ENCODE peak calls at places on chromosomes 7 and 10, in five cellular contexts. One of them, this sample, is unnamed.

GRCh38 chr10:63586048-63586447 is 64.8 kb downstream of the REEP3 start:
- DNase-seq in germinal center: no peak
- DNase-seq in T-helper 9 cell: no peak
- DNase-seq in brain microvascular endothelial cell: no peak
- DNase-seq in naive thymus-derived CD8-positive, alpha-beta T cell: no peak
- DNase-seq in this sample: no peak

GRCh38 chr10:22379059-22379458 is 33.8 kb downstream of the SPAG6 start:
- DNase-seq in germinal center: no peak
- DNase-seq in T-helper 9 cell: no peak
- DNase-seq in brain microvascular endothelial cell: no peak
- DNase-seq in naive thymus-derived CD8-positive, alpha-beta T cell: no peak
- DNase-seq in this sample: no peak

GRCh38 chr10:126908225-126908624 is 3.0 kb downstream of the DOCK1 start:
- DNase-seq in germinal center: no peak
- DNase-seq in T-helper 9 cell: no peak
- DNase-seq in brain microvascular endothelial cell: no peak
- DNase-seq in naive thymus-derived CD8-positive, alpha-beta T cell: no peak
- DNase-seq in this sample: no peak

GRCh38 chr7:149884016-149884415 is 10.2 kb downstream of the ATP6V0E2 start:
- DNase-seq in germinal center: no peak
- DNase-seq in T-helper 9 cell: no peak
- DNase-seq in brain microvascular endothelial cell: no peak
- DNase-seq in naive thymus-derived CD8-positive, alpha-beta T cell: no peak
- DNase-seq in this sample: no peak

GRCh38 chr10:56349611-56350010 is 11.4 kb downstream of the ZWINT start:
- DNase-seq in germinal center: no peak
- DNase-seq in T-helper 9 cell: no peak
- DNase-seq in brain microvascular endothelial cell: no peak
- DNase-seq in naive thymus-derived CD8-positive, alpha-beta T cell: no peak
- DNase-seq in this sample: no peak

GRCh38 chr10:70266056-70266455 is 17.7 kb downstream of the NPFFR1 start:
- DNase-seq in germinal center: no peak
- DNase-seq in T-helper 9 cell: no peak
- DNase-seq in brain microvascular endothelial cell: no peak
- DNase-seq in naive thymus-derived CD8-positive, alpha-beta T cell: no peak
- DNase-seq in this sample: no peak

GRCh38 chr7:27194641-27195379 is 5.1 kb downstream of the HOXA13 start:
- DNase-seq in germinal center: no peak
- DNase-seq in T-helper 9 cell: no peak
- DNase-seq in brain microvascular endothelial cell: no peak
- DNase-seq in naive thymus-derived CD8-positive, alpha-beta T cell: no peak
- DNase-seq in this sample: no peak

GRCh38 chr10:47190802-47191450 is 109.1 kb upstream of the GDF10 start:
- DNase-seq in germinal center: no peak
- DNase-seq in T-helper 9 cell: no peak
- DNase-seq in brain microvascular endothelial cell: no peak
- DNase-seq in naive thymus-derived CD8-positive, alpha-beta T cell: no peak
- DNase-seq in this sample: no peak

GRCh38 chr7:36570508-36571219 is 153.6 kb downstream of the AOAH start:
- DNase-seq in germinal center: no peak
- DNase-seq in T-helper 9 cell: no peak
- DNase-seq in brain microvascular endothelial cell: no peak
- DNase-seq in naive thymus-derived CD8-positive, alpha-beta T cell: no peak
- DNase-seq in this sample: no peak

GRCh38 chr7:121945066-121945848 is 72.3 kb downstream of the PTPRZ1 start:
- DNase-seq in germinal center: no peak
- DNase-seq in T-helper 9 cell: no peak
- DNase-seq in brain microvascular endothelial cell: peak; percentile 1
- DNase-seq in naive thymus-derived CD8-positive, alpha-beta T cell: no peak
- DNase-seq in this sample: no peak

GRCh38 chr10:70232155-70232858 is 922 bp downstream of the PPA1 start:
- DNase-seq in germinal center: peak; percentile 23
- DNase-seq in T-helper 9 cell: peak; percentile 8
- DNase-seq in brain microvascular endothelial cell: peak; percentile 48
- DNase-seq in naive thymus-derived CD8-positive, alpha-beta T cell: peak; percentile 26
- DNase-seq in this sample: peak; percentile 21

GRCh38 chr7:29748286-29749099 is 57.8 kb upstream of the WIPF3 start:
- DNase-seq in germinal center: no peak
- DNase-seq in T-helper 9 cell: no peak
- DNase-seq in brain microvascular endothelial cell: peak; percentile 36
- DNase-seq in naive thymus-derived CD8-positive, alpha-beta T cell: no peak
- DNase-seq in this sample: peak; percentile 20

GRCh38 chr7:19069842-19070241 is 47.6 kb downstream of the TWIST1 start:
- DNase-seq in germinal center: no peak
- DNase-seq in T-helper 9 cell: no peak
- DNase-seq in brain microvascular endothelial cell: no peak
- DNase-seq in naive thymus-derived CD8-positive, alpha-beta T cell: no peak
- DNase-seq in this sample: no peak

GRCh38 chr10:95976295-95977229 is 66.8 kb upstream of the CCNJ start:
- DNase-seq in germinal center: no peak
- DNase-seq in T-helper 9 cell: no peak
- DNase-seq in brain microvascular endothelial cell: no peak
- DNase-seq in naive thymus-derived CD8-positive, alpha-beta T cell: no peak
- DNase-seq in this sample: no peak

GRCh38 chr10:53843691-53844362 is 957.2 kb downstream of the PCDH15 start:
- DNase-seq in germinal center: no peak
- DNase-seq in T-helper 9 cell: no peak
- DNase-seq in brain microvascular endothelial cell: no peak
- DNase-seq in naive thymus-derived CD8-positive, alpha-beta T cell: no peak
- DNase-seq in this sample: no peak

GRCh38 chr10:44864042-44864436 is 47.1 kb upstream of the TMEM72 start:
- DNase-seq in germinal center: no peak
- DNase-seq in T-helper 9 cell: no peak
- DNase-seq in brain microvascular endothelial cell: no peak
- DNase-seq in naive thymus-derived CD8-positive, alpha-beta T cell: no peak
- DNase-seq in this sample: no peak

GRCh38 chr10:86037096-86037495 is 329.5 kb downstream of the GRID1 start:
- DNase-seq in germinal center: no peak
- DNase-seq in T-helper 9 cell: no peak
- DNase-seq in brain microvascular endothelial cell: no peak
- DNase-seq in naive thymus-derived CD8-positive, alpha-beta T cell: no peak
- DNase-seq in this sample: no peak

GRCh38 chr7:151727579-151728285 is 149.2 kb downstream of the PRKAG2 start:
- DNase-seq in germinal center: no peak
- DNase-seq in T-helper 9 cell: no peak
- DNase-seq in brain microvascular endothelial cell: peak; percentile 90
- DNase-seq in naive thymus-derived CD8-positive, alpha-beta T cell: no peak
- DNase-seq in this sample: peak; percentile 91

GRCh38 chr10:81270051-81270450 is 604.9 kb upstream of the NRG3 start:
- DNase-seq in germinal center: no peak
- DNase-seq in T-helper 9 cell: no peak
- DNase-seq in brain microvascular endothelial cell: no peak
- DNase-seq in naive thymus-derived CD8-positive, alpha-beta T cell: no peak
- DNase-seq in this sample: no peak

GRCh38 chr10:119245272-119245671 is 37.9 kb downstream of the GRK5 start:
- DNase-seq in germinal center: no peak
- DNase-seq in T-helper 9 cell: no peak
- DNase-seq in brain microvascular endothelial cell: no peak
- DNase-seq in naive thymus-derived CD8-positive, alpha-beta T cell: no peak
- DNase-seq in this sample: no peak

GRCh38 chr10:70478191-70479160 is at the start of gene PALD1:
- DNase-seq in germinal center: peak; percentile 78
- DNase-seq in T-helper 9 cell: peak; percentile 18
- DNase-seq in brain microvascular endothelial cell: no peak
- DNase-seq in naive thymus-derived CD8-positive, alpha-beta T cell: peak; percentile 27
- DNase-seq in this sample: no peak

GRCh38 chr10:29150010-29150409 is 138.9 kb upstream of the LYZL1 start:
- DNase-seq in germinal center: no peak
- DNase-seq in T-helper 9 cell: no peak
- DNase-seq in brain microvascular endothelial cell: peak; percentile 24
- DNase-seq in naive thymus-derived CD8-positive, alpha-beta T cell: no peak
- DNase-seq in this sample: no peak

GRCh38 chr7:2479276-2480070 is 3.3 kb upstream of the GRIFIN start:
- DNase-seq in germinal center: no peak
- DNase-seq in T-helper 9 cell: no peak
- DNase-seq in brain microvascular endothelial cell: no peak
- DNase-seq in naive thymus-derived CD8-positive, alpha-beta T cell: no peak
- DNase-seq in this sample: no peak

GRCh38 chr10:36057180-36057579 is 415.1 kb upstream of the FZD8 start:
- DNase-seq in germinal center: no peak
- DNase-seq in T-helper 9 cell: no peak
- DNase-seq in brain microvascular endothelial cell: peak; percentile 11
- DNase-seq in naive thymus-derived CD8-positive, alpha-beta T cell: no peak
- DNase-seq in this sample: no peak

GRCh38 chr7:154927624-154928125 is 75.2 kb downstream of the PAXIP1 start:
- DNase-seq in germinal center: peak; percentile 65
- DNase-seq in T-helper 9 cell: peak; percentile 68
- DNase-seq in brain microvascular endothelial cell: peak; percentile 82
- DNase-seq in naive thymus-derived CD8-positive, alpha-beta T cell: peak; percentile 74
- DNase-seq in this sample: peak; percentile 75

GRCh38 chr10:77328272-77328816 is 309.3 kb downstream of the KCNMA1 start:
- DNase-seq in germinal center: no peak
- DNase-seq in T-helper 9 cell: no peak
- DNase-seq in brain microvascular endothelial cell: no peak
- DNase-seq in naive thymus-derived CD8-positive, alpha-beta T cell: peak; percentile 5
- DNase-seq in this sample: no peak

GRCh38 chr7:120229094-120229493 is 43.9 kb upstream of the KCND2 start:
- DNase-seq in germinal center: no peak
- DNase-seq in T-helper 9 cell: no peak
- DNase-seq in brain microvascular endothelial cell: no peak
- DNase-seq in naive thymus-derived CD8-positive, alpha-beta T cell: no peak
- DNase-seq in this sample: no peak

GRCh38 chr10:98307916-98308315 is 39.9 kb upstream of the LOXL4 start:
- DNase-seq in germinal center: no peak
- DNase-seq in T-helper 9 cell: no peak
- DNase-seq in brain microvascular endothelial cell: no peak
- DNase-seq in naive thymus-derived CD8-positive, alpha-beta T cell: no peak
- DNase-seq in this sample: no peak

GRCh38 chr10:35359873-35360272 is 23.6 kb downstream of the CCNY start:
- DNase-seq in germinal center: no peak
- DNase-seq in T-helper 9 cell: no peak
- DNase-seq in brain microvascular endothelial cell: no peak
- DNase-seq in naive thymus-derived CD8-positive, alpha-beta T cell: no peak
- DNase-seq in this sample: no peak

GRCh38 chr7:30896041-30896440 is 15.6 kb upstream of the AQP1 start:
- DNase-seq in germinal center: no peak
- DNase-seq in T-helper 9 cell: no peak
- DNase-seq in brain microvascular endothelial cell: no peak
- DNase-seq in naive thymus-derived CD8-positive, alpha-beta T cell: no peak
- DNase-seq in this sample: no peak

This sample was measured in SW 1271.